ENCODE peak calls at places on chromosomes 6 and 20, in seven cellular contexts. G is left cardiac atrium, U is HFF-Myc, C is body of pancreas, N is HTR-8/SVneo, B is Caco-2, W is astrocyte of the cerebellum. D is an unnamed sample.

GRCh38 chr20:41316009-41316408 is 1.5 kb downstream of the ZHX3 start:
- DNase-seq in G (no peak), U (no peak), C (no peak), N (no peak), B (peak), W (no peak), D (no peak)

GRCh38 chr6:43944908-43945777 is 175.1 kb downstream of the VEGFA start:
- DNase-seq in G (no peak), U (no peak), C (no peak), N (no peak), B (no peak), W (no peak), D (no peak)

GRCh38 chr6:53640361-53640760 is 25.2 kb downstream of the KLHL31 start:
- DNase-seq in G (no peak), U (no peak), C (no peak), N (no peak), B (no peak), W (no peak), D (no peak)

GRCh38 chr6:167409689-167410088 is 84.8 kb downstream of the TTLL2 start:
- DNase-seq in G (no peak), U (no peak), C (no peak), N (no peak), B (no peak), W (no peak), D (no peak)

GRCh38 chr6:12751694-12752304 is 35.2 kb downstream of the PHACTR1 start:
- DNase-seq in G (peak), U (peak), C (peak), N (peak), B (peak), W (peak), D (no peak)

GRCh38 chr20:23668477-23668951 is 20.3 kb downstream of the CST4 start:
- DNase-seq in G (no peak), U (peak), C (peak), N (peak), B (peak), W (peak), D (no peak)

GRCh38 chr6:38714239-38715015 is 684 bp upstream of the DNAH8 start:
- DNase-seq in G (no peak), U (no peak), C (no peak), N (no peak), B (no peak), W (no peak), D (no peak)

GRCh38 chr6:168121308-168121665 is 42.3 kb upstream of the FRMD1 start:
- DNase-seq in G (no peak), U (no peak), C (no peak), N (no peak), B (no peak), W (no peak), D (no peak)

GRCh38 chr6:147910254-147910653 is 401.8 kb downstream of the SAMD5 start:
- DNase-seq in G (no peak), U (no peak), C (no peak), N (no peak), B (no peak), W (no peak), D (no peak)

GRCh38 chr6:168275168-168275567 is 44.4 kb downstream of the DACT2 start:
- DNase-seq in G (no peak), U (no peak), C (no peak), N (no peak), B (no peak), W (no peak), D (no peak)

GRCh38 chr6:119517428-119517827 is 167.9 kb upstream of the MAN1A1 start:
- DNase-seq in G (no peak), U (no peak), C (no peak), N (no peak), B (no peak), W (no peak), D (no peak)

GRCh38 chr20:57695012-57695411 is 14.8 kb downstream of the PMEPA1 start:
- DNase-seq in G (no peak), U (no peak), C (peak), N (no peak), B (no peak), W (no peak), D (no peak)

GRCh38 chr6:25628471-25629201 is 23.4 kb upstream of the SCGN start:
- DNase-seq in G (no peak), U (no peak), C (no peak), N (no peak), B (no peak), W (no peak), D (no peak)

GRCh38 chr6:163151212-163151611 is 263.3 kb upstream of the QKI start:
- DNase-seq in G (no peak), U (no peak), C (no peak), N (no peak), B (no peak), W (no peak), D (no peak)

GRCh38 chr20:57844626-57845596 is 135.1 kb upstream of the PMEPA1 start:
- DNase-seq in G (no peak), U (no peak), C (no peak), N (peak), B (peak), W (no peak), D (no peak)

GRCh38 chr6:137661601-137662000 is 167.4 kb upstream of the OLIG3 start:
- DNase-seq in G (peak), U (no peak), C (peak), N (no peak), B (peak), W (no peak), D (no peak)

GRCh38 chr6:33566182-33567084 is 13.6 kb downstream of the BAK1 start:
- DNase-seq in G (no peak), U (no peak), C (no peak), N (no peak), B (no peak), W (no peak), D (no peak)

GRCh38 chr6:836276-836853 is 143.4 kb upstream of the EXOC2 start:
- DNase-seq in G (no peak), U (no peak), C (no peak), N (no peak), B (no peak), W (no peak), D (no peak)

GRCh38 chr6:12208190-12208589 is 82.0 kb upstream of the EDN1 start:
- DNase-seq in G (peak), U (no peak), C (no peak), N (peak), B (no peak), W (no peak), D (no peak)

GRCh38 chr6:112149236-112149635 is 61.8 kb downstream of the FAM229B start:
- DNase-seq in G (no peak), U (no peak), C (no peak), N (no peak), B (no peak), W (no peak), D (no peak)

GRCh38 chr6:14074723-14075503 is 42.7 kb upstream of the CD83 start:
- DNase-seq in G (peak), U (no peak), C (no peak), N (peak), B (no peak), W (no peak), D (no peak)

GRCh38 chr20:61967300-61967699 is 98.4 kb downstream of the TAF4 start:
- DNase-seq in G (no peak), U (no peak), C (no peak), N (no peak), B (peak), W (no peak), D (no peak)

GRCh38 chr20:7856756-7857155 is 83.5 kb downstream of the HAO1 start:
- DNase-seq in G (no peak), U (peak), C (no peak), N (no peak), B (no peak), W (no peak), D (no peak)

GRCh38 chr20:46230811-46231282 is 77.5 kb downstream of the CDH22 start:
- DNase-seq in G (no peak), U (no peak), C (no peak), N (peak), B (peak), W (peak), D (no peak)

GRCh38 chr6:119037941-119038623 is 40.4 kb downstream of the FAM184A start:
- DNase-seq in G (no peak), U (no peak), C (no peak), N (no peak), B (no peak), W (no peak), D (no peak)

GRCh38 chr6:163262080-163262479 is 152.4 kb upstream of the QKI start:
- DNase-seq in G (no peak), U (no peak), C (no peak), N (no peak), B (no peak), W (no peak), D (no peak)

GRCh38 chr6:37059344-37060194 is 54.1 kb downstream of the FGD2 start:
- DNase-seq in G (peak), U (peak), C (peak), N (peak), B (peak), W (peak), D (peak)

D was measured in brain pericyte.